ENCODE peak calls at places on chromosomes 5 and 9, in ten cellular contexts. G, Z, E, H, K, V, T, S, Q and A are unnamed samples.

GRCh38 chr9:26744362-26744965 is 148.1 kb downstream of the CAAP1 start:
- DNase-seq in T (no peak), K (peak; percentile 14), Q (no peak), H (no peak), S (peak; percentile 12), Z (no peak), V (no peak), E (peak; percentile 10), G (no peak), A (no peak)

GRCh38 chr5:80625230-80625629 is 29.2 kb upstream of the MSH3 start:
- DNase-seq in V (no peak), S (no peak), T (no peak), Q (no peak), Z (no peak), H (no peak), G (no peak), E (no peak), K (no peak), A (no peak)

GRCh38 chr9:111839387-111839786 is 44.6 kb upstream of the SHOC1 start:
- DNase-seq in E (no peak), T (peak; percentile 23), K (peak; percentile 12), S (no peak), H (no peak), G (no peak), Z (peak; percentile 14), V (peak; percentile 43), Q (no peak), A (no peak)

GRCh38 chr9:99745085-99745484 is 76.6 kb upstream of the NR4A3 start:
- DNase-seq in H (no peak), Q (no peak), V (no peak), K (no peak), S (no peak), G (no peak), Z (no peak), E (no peak), T (no peak), A (no peak)

GRCh38 chr5:88203977-88204735 is 64.5 kb downstream of the TMEM161B start:
- DNase-seq in Z (no peak), K (no peak), S (peak; percentile 66), V (no peak), Q (no peak), H (no peak), T (no peak), G (no peak), E (no peak), A (no peak)

GRCh38 chr5:138502121-138502520 is 36.8 kb downstream of the EGR1 start:
- DNase-seq in Z (peak; percentile 32), E (no peak), K (no peak), S (no peak), T (no peak), G (no peak), H (no peak), V (no peak), Q (no peak), A (no peak)

GRCh38 chr9:87615547-87616148 is 110.3 kb upstream of the CTSL start:
- DNase-seq in E (no peak), G (no peak), S (no peak), Q (no peak), H (no peak), T (no peak), Z (no peak), V (no peak), K (no peak), A (no peak)

GRCh38 chr9:87290241-87290700 is 207.4 kb upstream of the DAPK1 start:
- DNase-seq in E (no peak), G (no peak), S (no peak), V (no peak), Z (no peak), K (no peak), Q (no peak), H (no peak), T (no peak), A (no peak)

GRCh38 chr9:95815153-95815552 is 60.3 kb upstream of the ERCC6L2 start:
- DNase-seq in E (no peak), Z (no peak), T (no peak), K (no peak), G (no peak), V (no peak), H (no peak), S (no peak), Q (no peak), A (no peak)

GRCh38 chr9:88694625-88695024 is 159.6 kb downstream of the NXNL2 start:
- DNase-seq in S (no peak), Q (no peak), V (no peak), T (no peak), K (no peak), E (no peak), G (no peak), Z (no peak), H (no peak), A (no peak)

GRCh38 chr9:106670418-106670817 is 192.5 kb upstream of the ZNF462 start:
- DNase-seq in S (no peak), G (no peak), Z (no peak), T (no peak), K (no peak), V (no peak), E (no peak), H (no peak), Q (no peak), A (no peak)

GRCh38 chr5:42951169-42951846 is 88.8 kb downstream of the ANXA2R start:
- DNase-seq in Q (no peak), V (peak; percentile 51), S (peak; percentile 85), T (peak; percentile 25), H (no peak), G (peak; percentile 40), Z (peak; percentile 17), K (no peak), E (no peak), A (peak; percentile 47)

GRCh38 chr5:42950466-42951168 is 89.5 kb downstream of the ANXA2R start:
- DNase-seq in Z (peak; percentile 58), S (peak; percentile 54), K (no peak), Q (peak; percentile 82), T (peak; percentile 71), G (peak; percentile 81), V (peak; percentile 63), H (peak; percentile 91), E (peak; percentile 97), A (peak; percentile 98)

GRCh38 chr5:42953061-42953460 is 87.1 kb downstream of the ANXA2R start:
- DNase-seq in H (no peak), Z (no peak), G (no peak), T (no peak), V (no peak), K (no peak), S (no peak), Q (no peak), E (no peak), A (no peak)

GRCh38 chr5:42951847-42952411 is 88.2 kb downstream of the ANXA2R start:
- DNase-seq in K (no peak), Q (no peak), S (peak; percentile 67), H (no peak), V (peak; percentile 26), E (no peak), Z (no peak), T (peak; percentile 18), G (no peak), A (no peak)

GRCh38 chr5:42952575-42952974 is 87.5 kb downstream of the ANXA2R start:
- DNase-seq in Q (no peak), H (no peak), T (no peak), E (no peak), K (no peak), S (no peak), G (no peak), V (no peak), Z (no peak), A (no peak)
- H3K27me3 ChIP-seq in Q (no peaks in the 10 kb centered on the region), H (no peaks in the 10 kb centered on the region), T (peaks cover 38% of the 10 kb centered on the region), E (no peaks in the 10 kb centered on the region), K (peaks cover 7% of the 10 kb centered on the region), S (no peaks in the 10 kb centered on the region), G (peaks cover 3% of the 10 kb centered on the region), V (peaks cover 4% of the 10 kb centered on the region), Z (peaks cover 73% of the 10 kb centered on the region), A (no peaks in the 10 kb centered on the region)

GRCh38 chr9:135902655-135903357 is 4.5 kb downstream of the CAMSAP1 start:
- DNase-seq in E (no peak), T (no peak), S (no peak), Z (no peak), H (no peak), K (no peak), G (no peak), Q (no peak), V (no peak), A (peak; percentile 74)

GRCh38 chr9:135904121-135904520 is 3.2 kb downstream of the CAMSAP1 start:
- DNase-seq in Z (no peak), K (no peak), E (no peak), S (no peak), Q (no peak), G (no peak), V (no peak), T (no peak), H (no peak), A (no peak)

GRCh38 chr9:135901036-135901758 is 6.1 kb downstream of the CAMSAP1 start:
- DNase-seq in Q (no peak), E (no peak), H (no peak), S (no peak), Z (no peak), V (no peak), T (no peak), K (no peak), G (no peak), A (no peak)

GRCh38 chr9:135901826-135902225 is 5.5 kb downstream of the CAMSAP1 start:
- DNase-seq in V (no peak), T (no peak), G (no peak), K (no peak), S (no peak), Q (no peak), Z (no peak), E (no peak), H (no peak), A (no peak)

GRCh38 chr9:135903358-135903656 is 4.0 kb downstream of the CAMSAP1 start:
- DNase-seq in S (no peak), V (no peak), E (no peak), T (no peak), H (no peak), G (no peak), Z (peak; percentile 60), K (no peak), Q (no peak), A (no peak)
- H3K4me1 ChIP-seq in S (peaks cover 31% of the 10 kb centered on the region), V (peaks cover 65% of the 10 kb centered on the region), E (peaks cover 38% of the 10 kb centered on the region), T (peaks cover 15% of the 10 kb centered on the region), H (peaks cover 8% of the 10 kb centered on the region), G (peaks cover 12% of the 10 kb centered on the region), Z (peaks cover 55% of the 10 kb centered on the region), K (peaks cover 54% of the 10 kb centered on the region), Q (peaks cover 16% of the 10 kb centered on the region), A (peaks cover 24% of the 10 kb centered on the region)

GRCh38 chr5:55230086-55230629 is 3.0 kb upstream of the MCIDAS start:
- DNase-seq in S (no peak), E (no peak), T (no peak), Q (no peak), H (no peak), K (no peak), G (no peak), Z (no peak), V (no peak), A (no peak)
- H3K27me3 ChIP-seq in S (peaks cover 56% of the 10 kb centered on the region), E (no peaks in the 10 kb centered on the region), T (peaks cover 3% of the 10 kb centered on the region), Q (peaks cover 15% of the 10 kb centered on the region), H (peaks cover 3% of the 10 kb centered on the region), K (peaks cover 90% of the 10 kb centered on the region), G (peaks cover 83% of the 10 kb centered on the region), Z (peaks cover 100% of the 10 kb centered on the region), V (peaks cover 72% of the 10 kb centered on the region), A (peaks cover 85% of the 10 kb centered on the region)

DNA sequence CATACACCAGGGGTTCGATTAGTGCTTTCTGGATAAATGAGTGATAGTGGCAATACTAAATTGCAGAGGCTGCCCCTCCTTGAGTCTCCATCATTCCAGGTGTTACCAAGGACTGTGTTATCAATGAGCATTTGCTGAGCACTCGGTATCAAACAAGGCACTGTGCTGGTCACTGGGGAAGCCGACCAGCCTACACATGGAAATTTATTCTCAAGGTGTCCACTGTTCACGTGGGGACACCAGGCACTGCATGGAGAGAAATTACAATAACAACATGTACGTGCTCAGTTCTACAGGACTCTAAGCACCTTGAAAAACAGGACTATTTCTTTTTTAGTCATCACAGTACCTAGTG is 22.2 kb downstream of the RGS3 start:
- DNase-seq in G (no peak), Q (no peak), S (no peak), E (no peak), Z (no peak), V (no peak), H (no peak), T (no peak), K (no peak), A (no peak)
- H3K4me1 ChIP-seq in G (peaks cover 54% of the 10 kb centered on the region), Q (peaks cover 7% of the 10 kb centered on the region), S (no peaks in the 10 kb centered on the region), E (no peaks in the 10 kb centered on the region), Z (peaks cover 49% of the 10 kb centered on the region), V (peaks cover 30% of the 10 kb centered on the region), H (no peaks in the 10 kb centered on the region), T (peaks cover 25% of the 10 kb centered on the region), K (no peaks in the 10 kb centered on the region), A (no peaks in the 10 kb centered on the region)